ENCODE peak calls at places on chromosomes 13 and 19, in four cellular contexts. S is naive B cell; K is NCI-H510A treated with DMSO at 0.1 percent for 48 hours; O is activated CD8-positive, alpha-beta memory T cell treated with anti-CD3 and anti-CD28 coated beads for 1 hour. E is an unnamed sample.
A peak's percentile ranks its signal among the peaks of the same experiment; 100 is the strongest.

GRCh38 chr13:113105032-113105993 is at the start of gene F7:
- DNase-seq in S (no peak), O (no peak), K (peak; percentile 19), E (no peak)

GRCh38 chr13:99033814-99034213 is 56.0 kb upstream of the DOCK9 start:
- DNase-seq in S (no peak), O (no peak), K (peak; percentile 8), E (peak; percentile 54)

GRCh38 chr13:79874396-79875360 is 393.7 kb downstream of the NDFIP2 start:
- DNase-seq in O (no peak), S (no peak), K (no peak), E (peak; percentile 29)

GRCh38 chr13:19590423-19590822 is 29.1 kb upstream of the TPTE2 start:
- DNase-seq in S (no peak), O (no peak), K (no peak), E (no peak)

GRCh38 chr13:43730642-43731041 is 56.1 kb downstream of the ENOX1 start:
- DNase-seq in S (no peak), O (no peak), K (no peak), E (peak; percentile 36)

GRCh38 chr19:38904463-38905185 is 4.9 kb downstream of the NFKBIB start:
- DNase-seq in S (no peak), K (no peak), O (no peak), E (no peak)

GRCh38 chr19:7145494-7145893 is 76.0 kb downstream of the ZNF557 start:
- DNase-seq in O (no peak), K (no peak), S (no peak), E (no peak)

GRCh38 chr19:32809754-32810153 is 59.8 kb downstream of the SLC7A9 start:
- DNase-seq in K (no peak), S (no peak), O (no peak), E (no peak)